ENCODE peak calls at places on chromosome 1, in nine cellular contexts. H is stomach, I is prostate gland, R is GM23338, C is H1, L is GM12891, F is breast epithelium, P is spleen, S is transverse colon. K is an unnamed sample.

GRCh38 chr1:69700770-69701169 is 133.0 kb downstream of the LRRC7 start:
- DNase-seq in H (no peak), I (no peak), R (peak; percentile 73), C (peak; percentile 2), L (no peak), F (no peak), P (no peak), S (no peak), K (no peak)

GRCh38 chr1:201002510-201002909 is 21.0 kb downstream of the KIF21B start:
- DNase-seq in H (no peak), I (no peak), R (no peak), C (no peak), L (no peak), F (no peak), P (no peak), S (no peak), K (no peak)

GRCh38 chr1:19835573-19835972 is 20.5 kb upstream of the RNF186 start:
- DNase-seq in H (no peak), I (no peak), R (no peak), C (no peak), L (no peak), F (no peak), P (no peak), S (no peak), K (no peak)

GRCh38 chr1:191575180-191575579 is 583.1 kb upstream of the RGS18 start:
- DNase-seq in H (no peak), I (no peak), R (no peak), C (no peak), L (no peak), F (no peak), P (no peak), S (no peak), K (no peak)

GRCh38 chr1:81549588-81550127 is 251.1 kb upstream of the ADGRL2 start:
- DNase-seq in H (no peak), I (no peak), R (peak; percentile 79), C (no peak), L (no peak), F (no peak), P (no peak), S (no peak), K (no peak)

GRCh38 chr1:118081387-118081786 is 103.6 kb downstream of the SPAG17 start:
- DNase-seq in H (no peak), I (no peak), R (no peak), C (no peak), L (peak; percentile 2), F (no peak), P (no peak), S (no peak), K (peak; percentile 5)

GRCh38 chr1:168553680-168554553 is 10.1 kb upstream of the XCL2 start:
- DNase-seq in H (no peak), I (no peak), R (no peak), C (no peak), L (no peak), F (no peak), P (no peak), S (no peak), K (no peak)

GRCh38 chr1:222370911-222371717 is 176.8 kb downstream of the HHIPL2 start:
- DNase-seq in H (no peak), I (no peak), R (no peak), C (no peak), L (no peak), F (no peak), P (no peak), S (no peak), K (no peak)

GRCh38 chr1:6259491-6260362 is 1.2 kb downstream of the GPR153 start:
- DNase-seq in H (peak; percentile 75), I (peak; percentile 77), R (peak; percentile 93), C (no peak), L (peak; percentile 88), F (peak; percentile 82), P (peak; percentile 90), S (peak; percentile 86), K (peak; percentile 89)

DNA sequence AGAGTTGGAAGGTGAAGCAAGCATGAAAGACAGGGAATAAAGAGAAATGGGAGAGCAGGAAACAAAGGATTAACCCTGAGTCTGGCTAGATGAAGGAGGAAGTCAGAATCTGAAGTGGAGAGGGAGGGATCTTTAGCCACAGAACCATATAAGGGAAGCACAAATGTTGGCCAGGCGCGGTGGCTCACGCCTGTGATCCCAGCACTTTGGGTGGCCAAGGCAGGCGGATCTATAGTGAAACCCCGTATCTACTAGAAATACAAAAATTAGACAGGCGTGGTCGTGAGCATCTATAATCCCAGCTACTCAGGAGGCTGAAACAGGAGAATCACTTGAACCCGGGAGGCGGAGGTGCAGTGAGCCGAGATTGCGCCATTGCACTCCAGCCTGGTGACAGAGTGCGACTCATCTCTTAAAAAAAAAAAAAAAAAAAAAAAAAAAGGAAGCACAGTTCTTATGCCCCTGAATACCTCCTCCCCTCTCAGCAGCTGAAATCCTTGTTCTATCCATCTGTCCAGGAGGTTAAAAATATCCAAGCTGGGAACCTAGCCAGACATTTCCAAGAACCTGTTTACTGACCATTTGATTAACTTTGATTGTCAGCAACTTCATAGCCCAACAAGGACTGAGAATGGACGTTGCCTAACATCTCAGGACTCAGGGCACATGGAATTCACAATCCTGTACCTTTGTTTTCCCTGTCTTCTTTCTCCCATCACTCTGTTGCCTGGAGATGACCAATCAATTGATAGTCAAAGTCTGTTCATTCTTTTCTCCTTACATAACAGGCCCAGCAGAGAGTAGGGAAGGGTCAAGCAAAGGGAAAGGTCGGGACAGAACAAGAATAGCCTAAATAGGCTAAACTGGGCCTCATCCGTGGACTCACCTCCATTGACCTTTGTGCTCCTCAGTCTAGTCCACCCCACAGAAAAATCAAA is 10.6 kb downstream of the TXNIP start:
- DNase-seq in H (peak; percentile 52), I (no peak), R (peak; percentile 39), C (no peak), L (no peak), F (no peak), P (no peak), S (no peak), K (no peak)
- TF ChIP-seq POLR2AphosphoS5 in H (peak; percentile 59), I (peak; percentile 37), R (no peak), C (no peak), L (no peak), F (peak; percentile 52), P (peak; percentile 26), S (peak; percentile 49), K (no peak)

GRCh38 chr1:32680642-32681041 is 21.9 kb downstream of the SYNC start:
- DNase-seq in H (no peak), I (no peak), R (no peak), C (no peak), L (no peak), F (no peak), P (no peak), S (no peak), K (no peak)

GRCh38 chr1:32683397-32683796 is 19.2 kb downstream of the SYNC start:
- DNase-seq in H (no peak), I (no peak), R (no peak), C (no peak), L (no peak), F (no peak), P (no peak), S (no peak), K (no peak)

GRCh38 chr1:32684167-32684811 is 18.3 kb downstream of the SYNC start:
- DNase-seq in H (peak; percentile 43), I (peak; percentile 58), R (no peak), C (no peak), L (no peak), F (peak; percentile 62), P (no peak), S (peak; percentile 60), K (no peak)

GRCh38 chr1:32681999-32682398 is 20.6 kb downstream of the SYNC start:
- DNase-seq in H (no peak), I (no peak), R (no peak), C (no peak), L (no peak), F (no peak), P (peak; percentile 1), S (no peak), K (no peak)

GRCh38 chr1:32681501-32681900 is 21.1 kb downstream of the SYNC start:
- DNase-seq in H (no peak), I (peak; percentile 31), R (no peak), C (no peak), L (no peak), F (no peak), P (no peak), S (no peak), K (no peak)
- TF ChIP-seq POLR2AphosphoS5 in H (no peak), I (peak; percentile 68), R (no peak), C (no peak), L (no peak), F (no peak), P (no peak), S (no peak), K (no peak)

GRCh38 chr1:43044572-43045361 is 86.1 kb upstream of the SLC2A1 start:
- DNase-seq in H (no peak), I (no peak), R (no peak), C (no peak), L (no peak), F (no peak), P (no peak), S (no peak), K (no peak)
- TF ChIP-seq POLR2AphosphoS5 in H (no peak), I (no peak), R (no peak), C (no peak), L (no peak), F (no peak), P (no peak), S (no peak), K (no peak)

GRCh38 chr1:226995064-226995965 is 55.2 kb downstream of the COQ8A start:
- DNase-seq in H (no peak), I (no peak), R (peak; percentile 25), C (no peak), L (no peak), F (no peak), P (peak; percentile 56), S (no peak), K (no peak)
- TF ChIP-seq POLR2AphosphoS5 in H (no peak), I (no peak), R (no peak), C (no peak), L (no peak), F (no peak), P (no peak), S (no peak), K (no peak)

GRCh38 chr1:76336951-76337371 is 262.4 kb downstream of the ST6GALNAC3 start:
- DNase-seq in H (no peak), I (no peak), R (peak; percentile 39), C (no peak), L (no peak), F (no peak), P (no peak), S (peak; percentile 8), K (no peak)
- TF ChIP-seq POLR2AphosphoS5 in H (no peak), I (no peak), R (no peak), C (no peak), L (no peak), F (no peak), P (no peak), S (no peak), K (no peak)

GRCh38 chr1:15902882-15903281 is 55.4 kb downstream of the SPEN start:
- DNase-seq in H (no peak), I (no peak), R (no peak), C (no peak), L (no peak), F (no peak), P (no peak), S (no peak), K (no peak)
- TF ChIP-seq POLR2AphosphoS5 in H (no peak), I (no peak), R (no peak), C (no peak), L (no peak), F (no peak), P (no peak), S (no peak), K (no peak)